ENCODE peak calls at places on chromosome 4, in nine cellular contexts. J is left ventricle myocardium superior; R is progenitor cell of endocrine pancreas; K is H4; E is posterior vena cava; B is astrocyte of the spinal cord; L is stimulated activated CD8-positive, alpha-beta memory T cell treated with anti-CD3 and anti-CD28 coated beads, Interleukin-15, amount 100 ng/mL, for 1 hour; X is NCI-H1105 treated with DMSO at 0.1 percent for 48 hours; M is heart right ventricle. I is an unnamed sample.

GRCh38 chr4:79467246-79467932 is 59.4 kb upstream of the GK2 start:
- DNase-seq in K (no peak), E (no peak), L (no peak), J (no peak), R (no peak), B (peak; percentile 50), M (no peak), X (no peak), I (no peak)

GRCh38 chr4:68271851-68272756 is 26.6 kb upstream of the TMPRSS11B start:
- DNase-seq in M (no peak), R (no peak), X (peak; percentile 16), L (no peak), E (no peak), K (peak; percentile 45), B (peak; percentile 84), J (no peak), I (peak; percentile 56)

GRCh38 chr4:74098628-74098995 is 383 bp downstream of the CXCL2 start:
- DNase-seq in B (no peak), L (no peak), X (no peak), M (no peak), K (no peak), R (no peak), E (no peak), J (peak; percentile 35), I (no peak)

GRCh38 chr4:23023121-23023520 is 330.4 kb downstream of the GBA3 start:
- DNase-seq in L (no peak), R (no peak), B (no peak), M (no peak), X (peak; percentile 55), K (no peak), E (no peak), J (no peak), I (no peak)

GRCh38 chr4:69617083-69617694 is 22.3 kb downstream of the UGT2A2 start:
- DNase-seq in M (no peak), E (no peak), R (no peak), K (peak; percentile 58), X (peak; percentile 61), J (no peak), L (no peak), B (peak; percentile 66), I (no peak)

GRCh38 chr4:148684638-148685037 is 242.4 kb upstream of the NR3C2 start:
- DNase-seq in K (no peak), M (no peak), E (no peak), L (no peak), X (no peak), B (no peak), R (no peak), J (no peak), I (no peak)

GRCh38 chr4:11720292-11720691 is 291.6 kb upstream of the HS3ST1 start:
- DNase-seq in E (no peak), J (no peak), B (peak; percentile 60), M (no peak), K (peak; percentile 63), X (peak; percentile 9), L (no peak), R (no peak), I (no peak)

GRCh38 chr4:118345813-118346212 is 7.0 kb downstream of the PRSS12 start:
- DNase-seq in L (no peak), K (no peak), J (no peak), R (no peak), M (no peak), B (no peak), X (no peak), E (no peak), I (no peak)

GRCh38 chr4:19348746-19349145 is 903.0 kb upstream of the SLIT2 start:
- DNase-seq in R (no peak), K (no peak), X (no peak), L (no peak), J (no peak), M (no peak), E (no peak), B (no peak), I (no peak)

GRCh38 chr4:7885216-7886134 is 54.2 kb downstream of the AFAP1 start:
- DNase-seq in L (no peak), K (no peak), R (no peak), B (no peak), M (no peak), X (no peak), E (no peak), J (no peak), I (no peak)

GRCh38 chr4:2788532-2789103 is 4.3 kb upstream of the SH3BP2 start:
- DNase-seq in M (peak; percentile 82), X (no peak), R (no peak), K (peak; percentile 50), J (peak; percentile 88), E (peak; percentile 76), B (no peak), L (no peak), I (no peak)

GRCh38 chr4:6111354-6111930 is 88.9 kb downstream of the JAKMIP1 start:
- DNase-seq in R (no peak), M (no peak), B (no peak), J (no peak), E (peak; percentile 30), L (no peak), K (no peak), X (no peak), I (no peak)

GRCh38 chr4:73653695-73654106 is 33.5 kb upstream of the RASSF6 start:
- DNase-seq in B (peak; percentile 74), X (peak; percentile 86), K (peak; percentile 54), R (no peak), J (no peak), L (no peak), M (no peak), E (no peak), I (no peak)